ENCODE peak calls at places on chromosomes 1 and 21, in four cellular contexts. F, Q, N and O are unnamed samples.

GRCh38 chr21:44516828-44517174 is 23.2 kb downstream of the KRTAP10-1 start:
- DNase-seq in Q (no peak), N (no peak), F (no peak), O (no peak)

GRCh38 chr1:6352138-6352563 is 41.4 kb downstream of the ACOT7 start:
- DNase-seq in Q (no peak), N (no peak), F (no peak), O (no peak)

GRCh38 chr1:173330149-173330951 is 123.2 kb upstream of the TNFSF4 start:
- DNase-seq in F (no peak), N (no peak), Q (no peak), O (peak)

GRCh38 chr21:37642493-37642892 is 273.8 kb downstream of the KCNJ6 start:
- DNase-seq in N (no peak), F (peak), Q (no peak), O (peak)

GRCh38 chr1:192524223-192524622 is 51.4 kb upstream of the RGS1 start:
- DNase-seq in Q (no peak), F (no peak), N (no peak), O (no peak)

GRCh38 chr1:169750041-169750440 is 16.2 kb upstream of the SELE start:
- DNase-seq in N (no peak), F (no peak), Q (no peak), O (no peak)

GRCh38 chr1:84122780-84123382 is 21.2 kb upstream of the PRKACB start:
- DNase-seq in Q (no peak), N (no peak), F (peak), O (peak)

GRCh38 chr1:45325816-45326506 is 734 bp upstream of the HPDL start:
- DNase-seq in N (no peak), Q (no peak), F (no peak), O (no peak)

GRCh38 chr1:59212715-59213114 is 84.2 kb upstream of the FGGY start:
- DNase-seq in Q (no peak), N (no peak), F (no peak), O (no peak)

GRCh38 chr1:15538750-15539149 is 12.1 kb downstream of the DNAJC16 start:
- DNase-seq in Q (no peak), N (no peak), F (no peak), O (peak)

GRCh38 chr1:81305997-81306452 is 494.7 kb upstream of the ADGRL2 start:
- DNase-seq in N (peak), Q (no peak), F (no peak), O (peak)

GRCh38 chr1:48203287-48203900 is 19.1 kb upstream of the SLC5A9 start:
- DNase-seq in F (no peak), N (no peak), Q (no peak), O (peak)

GRCh38 chr1:38026592-38027200 is 14.2 kb downstream of the UTP11 start:
- DNase-seq in F (no peak), N (peak), Q (peak), O (peak)

GRCh38 chr21:32403201-32403701 is 9.3 kb upstream of the EVA1C start:
- DNase-seq in N (peak), F (peak), Q (peak), O (peak)

GRCh38 chr21:33858672-33859372 is 56.8 kb downstream of the ATP5PO start:
- DNase-seq in Q (no peak), F (no peak), N (no peak), O (no peak)

GRCh38 chr1:19445417-19446342 is 39.7 kb downstream of the CAPZB start:
- DNase-seq in F (no peak), Q (peak), N (no peak), O (no peak)

GRCh38 chr1:232636799-232637198 is 6.9 kb upstream of the SIPA1L2 start:
- DNase-seq in Q (no peak), N (no peak), F (no peak), O (no peak)

GRCh38 chr1:31763671-31764306 is 351 bp downstream of the ADGRB2 start:
- DNase-seq in Q (no peak), F (no peak), N (no peak), O (no peak)

GRCh38 chr1:182520746-182521145 is 68.3 kb downstream of the RNASEL start:
- DNase-seq in N (no peak), Q (no peak), F (no peak), O (peak)

GRCh38 chr1:64823691-64824476 is 79.0 kb downstream of the RAVER2 start:
- DNase-seq in N (peak), Q (peak), F (peak), O (peak)

GRCh38 chr1:47755368-47755990 is 241.7 kb downstream of the TRABD2B start:
- DNase-seq in N (no peak), Q (no peak), F (peak), O (peak)

GRCh38 chr21:29697555-29698193 is 242.1 kb downstream of the GRIK1 start:
- DNase-seq in Q (no peak), N (no peak), F (no peak), O (no peak)

GRCh38 chr1:72915581-72915980 is 633.2 kb upstream of the NEGR1 start:
- DNase-seq in N (no peak), F (no peak), Q (no peak), O (no peak)

GRCh38 chr1:231337472-231338269 is at the start of gene EXOC8:
- DNase-seq in F (peak), Q (peak), N (peak), O (peak)

GRCh38 chr1:85464497-85465098 is 361 bp downstream of the DDAH1 start:
- DNase-seq in N (peak), F (no peak), Q (peak), O (peak)

GRCh38 chr21:36132691-36133090 is 2.2 kb upstream of the CBR3 start:
- DNase-seq in N (no peak), Q (no peak), F (no peak), O (no peak)

GRCh38 chr1:30407862-30408580 is 315.4 kb downstream of the MATN1 start:
- DNase-seq in N (peak), Q (peak), F (no peak), O (no peak)

GRCh38 chr1:54490361-54491248 is 57.4 kb upstream of the ACOT11 start:
- DNase-seq in F (peak), N (no peak), Q (no peak), O (no peak)

GRCh38 chr1:230062521-230062920 is 4.5 kb upstream of the GALNT2 start:
- DNase-seq in Q (no peak), F (no peak), N (no peak), O (no peak)

GRCh38 chr1:192905049-192905448 is 96.2 kb downstream of the RGS2 start:
- DNase-seq in F (no peak), Q (no peak), N (no peak), O (peak)

DNA sequence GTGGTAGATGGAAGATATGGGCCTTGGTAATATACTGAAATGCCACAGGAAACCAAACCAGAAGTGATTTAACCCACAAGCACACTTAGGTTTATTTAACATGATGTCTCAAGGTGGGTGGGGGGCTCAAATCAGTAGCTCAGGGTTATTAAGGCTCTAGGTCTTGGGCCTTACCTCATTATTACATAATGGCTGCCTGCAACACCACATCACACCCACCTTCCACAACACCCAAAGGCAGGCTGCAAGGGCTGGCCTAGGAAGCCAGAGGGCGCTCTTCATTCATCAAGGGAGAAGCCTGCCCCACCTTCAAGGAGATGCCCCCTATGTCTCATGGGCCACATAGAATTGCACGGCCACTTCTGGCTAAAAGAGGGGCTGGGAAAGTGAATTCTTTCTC is 6.0 kb downstream of the TFF1 start:
- DNase-seq in Q (no peak), F (peak), N (no peak), O (no peak)
- TF ChIP-seq CTCF in Q (no peak), F (peak), N (no peak), O (no peak)

GRCh38 chr1:147172168-147173016 is at the start of gene PRKAB2:
- DNase-seq in F (peak), N (peak), Q (peak), O (peak)
- TF ChIP-seq CTCF in F (peak), N (peak), Q (peak), O (peak)

GRCh38 chr1:26500488-26501175 is 28.4 kb downstream of the HMGN2 start:
- DNase-seq in N (peak), F (peak), Q (peak), O (peak)
- TF ChIP-seq CTCF in N (peak), F (no peak), Q (peak), O (no peak)

DNA sequence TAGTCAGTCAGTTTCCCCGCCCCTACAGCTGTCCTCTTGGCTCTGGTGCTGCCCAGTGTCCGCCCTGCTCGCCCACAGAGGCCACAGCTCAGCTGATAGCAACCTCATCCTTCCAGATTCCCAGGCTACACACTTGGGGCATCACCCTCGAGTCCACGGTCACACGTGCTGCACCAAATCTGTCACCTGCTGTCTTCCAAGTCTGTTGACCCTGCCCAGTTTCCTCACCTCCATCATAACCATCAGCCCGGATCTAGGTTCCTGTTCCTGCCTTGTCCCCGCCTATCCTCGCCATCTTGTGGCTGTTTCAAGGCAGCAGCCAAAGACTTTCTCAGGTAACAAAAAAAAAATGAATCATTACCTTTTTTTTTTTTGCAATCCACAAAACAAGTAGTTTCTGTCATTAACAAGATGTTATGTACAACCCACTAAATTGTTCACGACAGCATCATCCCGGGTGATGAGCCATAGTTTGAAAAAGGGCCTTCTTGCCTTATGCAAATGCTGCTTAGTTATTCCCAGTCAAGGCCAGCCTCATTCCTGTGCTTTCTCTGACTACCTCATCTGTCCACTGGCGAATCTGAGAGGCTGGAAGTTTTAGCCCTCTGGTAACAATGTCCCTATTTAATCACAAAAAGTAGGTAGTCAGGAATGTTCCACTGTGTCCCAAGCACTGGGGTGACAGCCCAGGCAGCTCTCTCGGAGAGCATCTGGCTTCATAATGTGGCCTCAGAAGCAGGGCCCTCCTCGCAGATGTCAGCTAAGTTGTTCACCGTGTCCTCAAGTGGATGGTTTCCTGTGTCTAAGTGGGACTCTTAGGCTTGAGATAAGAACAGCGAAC is 4.9 kb upstream of the MIIP start:
- DNase-seq in F (no peak), N (no peak), Q (no peak), O (no peak)
- TF ChIP-seq CTCF in F (peak), N (peak), Q (no peak), O (no peak)

DNA sequence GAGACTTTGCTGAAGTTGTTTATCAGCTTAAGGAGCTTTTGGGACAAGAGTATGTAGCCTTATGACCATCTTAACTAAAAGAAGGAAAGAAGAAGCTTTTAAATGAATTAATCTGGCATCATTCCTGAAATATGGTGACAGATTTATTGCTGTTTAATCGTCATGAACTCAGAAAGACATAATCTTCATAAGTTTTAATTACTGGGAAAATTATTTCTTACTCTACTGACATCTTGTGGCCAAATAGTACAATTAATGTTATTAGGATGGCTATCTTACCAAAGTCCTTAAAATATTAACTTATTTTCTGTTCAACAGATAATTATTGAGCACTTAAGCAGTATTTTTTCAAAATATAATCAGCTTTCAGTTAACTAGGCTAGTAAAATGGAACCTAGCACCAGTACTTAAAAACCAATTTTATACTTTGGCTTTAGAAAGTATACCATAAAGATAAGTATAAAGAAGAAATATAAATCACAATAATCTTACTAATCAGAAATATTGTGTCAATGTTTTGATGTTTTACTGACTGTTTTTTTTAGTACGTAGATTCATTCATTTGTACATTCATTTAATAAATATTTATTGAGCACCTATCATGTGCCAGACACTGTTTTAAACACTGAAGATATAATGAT is 34.7 kb upstream of the GPR25 start:
- DNase-seq in F (no peak), Q (no peak), N (no peak), O (peak)
- TF ChIP-seq CTCF in F (peak), Q (peak), N (peak), O (peak)

GRCh38 chr1:201463071-201463552 is 5.9 kb downstream of the PHLDA3 start:
- DNase-seq in N (no peak), F (no peak), Q (no peak), O (peak)
- TF ChIP-seq CTCF in N (no peak), F (no peak), Q (peak), O (peak)

GRCh38 chr21:43187715-43188114 is 18.9 kb downstream of the CRYAA start:
- DNase-seq in Q (no peak), N (no peak), F (no peak), O (no peak)

GRCh38 chr21:43188181-43188580 is 19.4 kb downstream of the CRYAA start:
- DNase-seq in N (peak), Q (peak), F (no peak), O (no peak)

GRCh38 chr21:43189936-43190335 is 21.1 kb downstream of the CRYAA start:
- DNase-seq in Q (no peak), N (peak), F (no peak), O (no peak)

GRCh38 chr21:43190544-43191340 is 21.9 kb downstream of the CRYAA start:
- DNase-seq in F (no peak), N (peak), Q (peak), O (no peak)

GRCh38 chr21:43188712-43189151 is 19.9 kb downstream of the CRYAA start:
- DNase-seq in Q (peak), N (peak), F (no peak), O (peak)
- TF ChIP-seq CTCF in Q (no peak), N (no peak), F (no peak), O (no peak)

GRCh38 chr21:31108969-31109368 is 70.7 kb upstream of the KRTAP19-8 start:
- DNase-seq in Q (no peak), N (no peak), F (no peak), O (peak)
- TF ChIP-seq CTCF in Q (no peak), N (no peak), F (peak), O (peak)